ENCODE peak calls at places on chromosomes 1 and 21, in ten cellular contexts. B, Q, U, H, P, I, J, C, A and V are unnamed samples.

GRCh38 chr1:45200906-45201500 is 5.4 kb downstream of the ZSWIM5 start:
- DNase-seq in Q (no peak), P (no peak), I (peak; percentile 27), H (no peak), B (no peak), A (no peak), U (no peak), J (no peak), C (no peak), V (no peak)

GRCh38 chr1:107829083-107829771 is 135.8 kb downstream of the VAV3 start:
- DNase-seq in H (no peak), I (peak; percentile 22), Q (no peak), A (no peak), B (no peak), C (no peak), J (no peak), P (no peak), U (no peak), V (no peak)

GRCh38 chr1:244352156-244352830 is 99.4 kb downstream of the ADSS2 start:
- DNase-seq in B (no peak), H (no peak), Q (no peak), P (no peak), A (no peak), J (no peak), C (no peak), I (no peak), U (no peak), V (no peak)

GRCh38 chr1:31335007-31335406 is 37.9 kb downstream of the FABP3 start:
- DNase-seq in I (peak; percentile 7), U (no peak), A (no peak), Q (no peak), H (peak; percentile 71), B (no peak), J (no peak), C (peak; percentile 22), P (no peak), V (peak; percentile 46)

GRCh38 chr1:43432907-43433306 is 20.8 kb downstream of the HYI start:
- DNase-seq in H (no peak), P (no peak), U (no peak), Q (no peak), C (no peak), A (no peak), J (peak; percentile 38), B (no peak), I (no peak), V (no peak)

GRCh38 chr1:61035880-61036279 is 46.5 kb upstream of the NFIA start:
- DNase-seq in U (no peak), I (no peak), Q (no peak), A (no peak), J (no peak), C (no peak), H (no peak), P (no peak), B (no peak), V (no peak)

GRCh38 chr1:55955237-55955636 is 624.1 kb downstream of the PLPP3 start:
- DNase-seq in H (peak; percentile 62), J (no peak), C (no peak), P (no peak), U (no peak), Q (no peak), B (no peak), A (no peak), I (peak; percentile 54), V (peak; percentile 19)

GRCh38 chr1:77273891-77274290 is 7.9 kb upstream of the AK5 start:
- DNase-seq in P (no peak), A (no peak), J (no peak), I (no peak), Q (no peak), B (no peak), C (no peak), H (no peak), U (no peak), V (no peak)

GRCh38 chr1:171248309-171248708 is at the start of gene FMO1:
- DNase-seq in U (no peak), J (no peak), P (no peak), Q (no peak), B (no peak), H (no peak), C (no peak), A (no peak), I (no peak), V (no peak)

GRCh38 chr1:84726593-84727275 is 36.5 kb upstream of the SSX2IP start:
- DNase-seq in U (no peak), P (no peak), I (no peak), C (no peak), A (no peak), B (no peak), Q (no peak), H (peak; percentile 50), J (no peak), V (no peak)

GRCh38 chr1:226525750-226526149 is 22.8 kb upstream of the STUM start:
- DNase-seq in A (no peak), C (no peak), J (no peak), B (no peak), Q (no peak), H (no peak), P (no peak), I (no peak), U (no peak), V (no peak)

GRCh38 chr1:195530961-195531360 is 1077.3 kb downstream of the KCNT2 start:
- DNase-seq in J (no peak), H (no peak), U (no peak), B (no peak), C (no peak), P (no peak), A (no peak), Q (no peak), I (no peak), V (no peak)

GRCh38 chr1:67760030-67760821 is 73.0 kb downstream of the GNG12 start:
- DNase-seq in I (peak; percentile 85), Q (no peak), A (no peak), J (no peak), U (no peak), P (peak; percentile 51), C (peak; percentile 68), H (peak; percentile 85), B (peak; percentile 53), V (peak; percentile 79)

GRCh38 chr1:235866207-235866912 is at the start of gene LYST:
- DNase-seq in I (peak; percentile 50), J (peak; percentile 93), P (peak; percentile 46), B (peak; percentile 62), A (no peak), Q (no peak), H (peak; percentile 47), U (no peak), C (no peak), V (peak; percentile 61)

GRCh38 chr1:216045400-216045799 is 377.8 kb downstream of the USH2A start:
- DNase-seq in B (no peak), Q (no peak), P (no peak), A (no peak), U (no peak), H (peak; percentile 45), C (no peak), J (no peak), I (peak; percentile 1), V (peak; percentile 36)

GRCh38 chr1:179016694-179017382 is 8.9 kb upstream of the FAM20B start:
- DNase-seq in P (no peak), H (peak; percentile 93), C (no peak), B (peak; percentile 87), A (peak; percentile 55), U (peak; percentile 79), I (peak; percentile 83), Q (peak; percentile 59), J (peak; percentile 84), V (peak; percentile 90)

GRCh38 chr1:221708987-221709386 is 32.9 kb downstream of the DUSP10 start:
- DNase-seq in B (peak; percentile 18), J (no peak), Q (no peak), U (peak; percentile 80), A (no peak), C (no peak), P (no peak), I (no peak), H (peak; percentile 52), V (no peak)

GRCh38 chr1:27705545-27705944 is 20.2 kb upstream of the FAM76A start:
- DNase-seq in I (no peak), C (no peak), P (no peak), B (no peak), U (no peak), A (no peak), J (no peak), Q (no peak), H (no peak), V (no peak)

GRCh38 chr1:925532-926421 is 2.1 kb downstream of the SAMD11 start:
- DNase-seq in H (no peak), A (no peak), I (no peak), P (no peak), J (no peak), Q (no peak), U (no peak), B (no peak), C (no peak), V (no peak)

DNA sequence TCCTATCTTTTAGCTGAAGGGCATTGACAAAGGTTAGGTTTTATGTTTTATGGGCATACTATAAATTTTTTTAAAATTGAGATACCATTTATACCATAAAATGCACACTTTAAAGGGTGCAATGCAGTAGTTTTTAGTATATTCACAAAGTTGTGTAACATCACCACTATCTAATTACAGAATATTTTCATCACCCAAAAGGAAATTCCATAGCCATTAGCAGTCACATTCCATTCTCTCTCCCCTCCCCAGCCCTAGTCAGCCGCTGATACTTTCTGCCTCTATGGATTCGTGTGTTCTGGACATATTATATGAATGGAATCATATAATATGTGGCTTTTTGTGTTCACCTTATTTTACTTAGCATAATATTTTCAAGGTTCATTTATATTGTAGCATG is 135.8 kb upstream of the B3GALT2 start:
- DNase-seq in Q (no peak), I (peak; percentile 69), J (no peak), U (no peak), P (no peak), H (peak; percentile 76), A (no peak), C (no peak), B (no peak), V (peak; percentile 92)
- H3K27ac ChIP-seq in Q (no peak overlapping the region), I (peak overlapping the region; percentile 59), J (no peak overlapping the region), U (no peak overlapping the region), P (no peak overlapping the region), H (no peak overlapping the region), A (no peak overlapping the region), C (no peak overlapping the region), B (no peak overlapping the region), V (no peak overlapping the region)

GRCh38 chr1:95325337-95325736 is 91.3 kb downstream of the RWDD3 start:
- DNase-seq in Q (no peak), B (no peak), A (no peak), C (no peak), P (no peak), I (no peak), H (no peak), U (no peak), J (no peak), V (no peak)
- TF ChIP-seq CTCF in Q (no peak), B (no peak), A (no peak), C (no peak), P (no peak), I (no peak), H (no peak), U (no peak), J (no peak), V (no peak)

GRCh38 chr21:25689226-25689625 is 45.5 kb downstream of the ATP5PF start:
- DNase-seq in I (peak; percentile 4), U (no peak), A (no peak), Q (no peak), B (no peak), H (no peak), P (no peak), J (no peak), C (no peak), V (no peak)
- H3K27ac ChIP-seq in I (no peak overlapping the region), U (no peak overlapping the region), A (no peak overlapping the region), Q (no peak overlapping the region), B (no peak overlapping the region), H (no peak overlapping the region), P (no peak overlapping the region), J (no peak overlapping the region), C (no peak overlapping the region), V (no peak overlapping the region)

GRCh38 chr1:53180226-53180625 is 16.4 kb upstream of the CPT2 start:
- DNase-seq in Q (no peak), B (no peak), C (no peak), I (peak; percentile 30), H (no peak), P (no peak), A (no peak), J (no peak), U (no peak), V (no peak)
- TF ChIP-seq CTCF in Q (no peak), B (no peak), C (no peak), I (no peak), H (no peak), P (no peak), A (no peak), J (no peak), U (no peak), V (no peak)